ENCODE peak calls at places on chromosomes 6 and 20, in five cellular contexts. S is neural progenitor cell, M is mammary epithelial cell, A is endothelial cell of umbilical vein, R is cardiac muscle cell. J is an unnamed sample. For H3K36me3 and H3K9me3, the result is how much of the 10 kb centered on the place peaks cover.

GRCh38 chr6:29845405-29846006 is 17.9 kb downstream of the HLA-G start:
- DNase-seq in S (no peak), M (peak), A (no peak), R (no peak), J (no peak)

GRCh38 chr6:164200071-164200470 is 785.6 kb downstream of the QKI start:
- DNase-seq in S (no peak), M (no peak), A (no peak), R (no peak), J (no peak)

GRCh38 chr6:23981923-23982322 is 144.1 kb upstream of the NRSN1 start:
- DNase-seq in S (no peak), M (no peak), A (no peak), R (no peak), J (no peak)

GRCh38 chr6:159134701-159135364 is 34.4 kb upstream of the FNDC1 start:
- DNase-seq in S (peak), M (peak), A (peak), R (peak), J (peak)

GRCh38 chr20:62830251-62830650 is 13.4 kb downstream of the COL9A3 start:
- DNase-seq in S (no peak), M (no peak), A (no peak), R (no peak), J (no peak)

GRCh38 chr20:63554361-63555278 is 661 bp downstream of the FNDC11 start:
- DNase-seq in S (peak), M (no peak), A (no peak), R (no peak), J (no peak)

GRCh38 chr6:142756215-142756630 is 188.8 kb downstream of the HIVEP2 start:
- DNase-seq in S (no peak), M (peak), A (peak), R (peak), J (no peak)

GRCh38 chr6:159529820-159530405 is 163.1 kb downstream of the SOD2 start:
- DNase-seq in S (no peak), M (no peak), A (no peak), R (no peak), J (no peak)

GRCh38 chr6:158605266-158605878 is 39.2 kb downstream of the DYNLT1 start:
- DNase-seq in S (peak), M (peak), A (peak), R (peak), J (peak)

GRCh38 chr6:134414793-134415192 is 96.9 kb upstream of the SGK1 start:
- DNase-seq in S (no peak), M (no peak), A (no peak), R (no peak), J (no peak)

GRCh38 chr20:14481863-14482262 is 144.5 kb upstream of the FLRT3 start:
- DNase-seq in S (no peak), M (peak), A (peak), R (no peak), J (no peak)

GRCh38 chr6:130070747-130071146 is 52.4 kb downstream of the L3MBTL3 start:
- DNase-seq in S (peak), M (no peak), A (no peak), R (no peak), J (no peak)

GRCh38 chr6:25156123-25156522 is 123.1 kb upstream of the CARMIL1 start:
- DNase-seq in S (no peak), M (no peak), A (no peak), R (no peak), J (no peak)

GRCh38 chr20:20931024-20931423 is 175.1 kb downstream of the LINC00237 start:
- DNase-seq in S (no peak), M (no peak), A (no peak), R (no peak), J (no peak)

GRCh38 chr6:143164565-143165105 is 103.9 kb downstream of the AIG1 start:
- DNase-seq in S (no peak), M (no peak), A (peak), R (no peak), J (no peak)

GRCh38 chr20:36717657-36718056 is 28.2 kb downstream of the NDRG3 start:
- DNase-seq in S (peak), M (no peak), A (peak), R (peak), J (no peak)

GRCh38 chr6:33725891-33726673 is 14.6 kb upstream of the UQCC2 start:
- DNase-seq in S (no peak), M (no peak), A (no peak), R (no peak), J (no peak)

GRCh38 chr6:149060985-149061760 is 256.3 kb upstream of the TAB2 start:
- DNase-seq in S (no peak), M (no peak), A (peak), R (no peak), J (no peak)

GRCh38 chr20:44730441-44730840 is 15.2 kb upstream of the KCNK15 start:
- DNase-seq in S (no peak), M (peak), A (peak), R (no peak), J (no peak)

GRCh38 chr20:825710-826421 is 7.6 kb upstream of the FAM110A start:
- DNase-seq in S (no peak), M (no peak), A (no peak), R (no peak), J (no peak)

GRCh38 chr6:46610862-46611553 is 41.6 kb downstream of the CYP39A1 start:
- DNase-seq in S (no peak), M (no peak), A (no peak), R (no peak), J (no peak)

GRCh38 chr6:134389129-134389528 is 71.2 kb upstream of the SGK1 start:
- DNase-seq in S (no peak), M (no peak), A (no peak), R (no peak), J (no peak)

GRCh38 chr20:33702861-33703260 is 16.7 kb upstream of the E2F1 start:
- DNase-seq in S (no peak), M (no peak), A (no peak), R (no peak), J (no peak)

GRCh38 chr6:9576521-9576920 is 838.4 kb downstream of the TFAP2A start:
- DNase-seq in S (no peak), M (no peak), A (no peak), R (no peak), J (no peak)

GRCh38 chr6:106799008-106799952 is 169.9 kb downstream of the QRSL1 start:
- DNase-seq in S (peak), M (peak), A (no peak), R (peak), J (no peak)

DNA sequence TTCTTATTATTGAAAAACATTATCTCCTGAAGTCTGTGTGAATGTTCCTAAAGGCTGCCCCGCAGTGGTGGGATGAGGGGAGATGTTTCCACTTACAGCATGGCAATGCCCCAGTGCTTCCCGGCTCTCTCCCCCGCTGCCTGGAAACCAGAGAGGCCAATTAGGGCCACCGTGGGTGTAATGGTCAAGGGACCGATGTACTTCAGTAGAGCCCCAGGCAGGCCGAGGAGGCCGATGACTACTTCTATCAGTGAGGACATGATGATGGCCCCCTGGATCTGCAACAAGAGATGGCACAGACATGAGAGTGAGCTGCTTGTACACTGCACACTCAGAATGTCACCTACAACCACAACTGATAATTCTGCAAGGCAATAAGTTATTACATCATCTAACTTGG is 117.8 kb downstream of the SLC23A2 start:
- DNase-seq in S (no peak), M (no peak), A (no peak), R (no peak), J (no peak)
- H3K36me3 ChIP-seq in S (under half), M (under half), A (under half), R (under half), J (under half)

DNA sequence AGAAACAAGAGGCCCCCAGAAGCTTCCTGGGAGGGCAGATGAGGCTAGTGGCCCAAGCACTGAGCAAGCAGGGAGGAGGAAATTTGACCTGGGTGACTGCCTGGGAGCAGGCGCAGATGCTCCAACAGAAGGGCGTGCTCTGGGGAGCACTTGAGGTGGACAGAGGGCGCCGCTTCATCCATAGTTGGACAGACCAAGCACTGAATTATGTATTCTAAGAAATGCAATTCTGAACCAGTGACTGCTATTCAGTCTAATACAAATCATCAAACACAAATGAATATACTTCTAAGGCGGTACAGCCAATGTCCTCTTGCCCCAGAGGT is 28.7 kb upstream of the IRF4 start:
- DNase-seq in S (no peak), M (no peak), A (no peak), R (no peak), J (no peak)
- H3K9me3 ChIP-seq in S (under half), M (under half), A (under half), R (under half), J (under half)

DNA sequence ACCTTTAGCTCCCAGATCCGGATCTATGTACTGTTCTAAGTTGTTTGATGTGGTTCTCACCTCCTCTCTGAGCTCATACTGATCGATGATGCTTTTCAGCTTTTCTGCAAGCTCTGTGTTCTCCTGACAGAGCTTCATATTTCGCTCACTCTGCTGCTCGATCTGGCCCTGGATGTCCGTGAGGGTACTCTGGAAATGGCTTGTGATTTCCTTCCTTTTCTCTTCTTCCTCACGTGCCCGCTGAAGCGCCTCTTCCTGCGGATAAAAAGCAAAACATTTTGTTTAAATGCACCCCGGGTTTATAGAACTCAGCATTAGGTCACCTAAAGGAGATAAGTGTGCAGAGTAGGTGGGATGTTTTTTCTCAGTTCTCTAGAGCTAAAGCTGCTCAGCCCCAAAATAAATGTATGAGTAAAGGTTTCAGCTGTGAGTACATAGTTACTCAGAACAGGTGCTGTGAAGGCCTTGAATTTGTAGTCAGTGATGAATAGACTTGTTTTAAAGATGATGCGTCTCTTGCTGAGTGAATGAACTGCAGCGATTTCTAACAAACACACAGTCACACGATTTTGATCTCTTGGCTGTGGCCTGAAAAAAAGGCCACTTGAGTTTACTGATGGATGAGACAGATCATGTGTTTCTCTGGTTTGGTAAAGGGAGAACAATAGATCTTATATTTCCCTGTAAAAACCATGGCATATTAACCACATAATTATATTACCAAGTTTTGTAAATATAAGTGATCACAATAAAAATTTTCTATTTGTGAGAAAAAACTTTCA is 29.1 kb downstream of the TXLNB start:
- DNase-seq in S (no peak), M (peak), A (no peak), R (no peak), J (no peak)
- H3K4me3 ChIP-seq in S (no peak), M (no peak), A (no peak), R (no peak), J (no peak)

GRCh38 chr20:46063151-46063550 is 26.6 kb downstream of the NCOA5 start:
- DNase-seq in S (no peak), M (no peak), A (no peak), R (no peak), J (no peak)
- H3K36me3 ChIP-seq in S (under half), M (under half), A (under half), R (half or more), J (half or more)

GRCh38 chr6:293185-294174 is 1.2 kb downstream of the DUSP22 start:
- DNase-seq in S (peak), M (peak), A (no peak), R (peak), J (no peak)
- H3K9me3 ChIP-seq in S (under half), M (under half), A (under half), R (under half), J (under half)

DNA sequence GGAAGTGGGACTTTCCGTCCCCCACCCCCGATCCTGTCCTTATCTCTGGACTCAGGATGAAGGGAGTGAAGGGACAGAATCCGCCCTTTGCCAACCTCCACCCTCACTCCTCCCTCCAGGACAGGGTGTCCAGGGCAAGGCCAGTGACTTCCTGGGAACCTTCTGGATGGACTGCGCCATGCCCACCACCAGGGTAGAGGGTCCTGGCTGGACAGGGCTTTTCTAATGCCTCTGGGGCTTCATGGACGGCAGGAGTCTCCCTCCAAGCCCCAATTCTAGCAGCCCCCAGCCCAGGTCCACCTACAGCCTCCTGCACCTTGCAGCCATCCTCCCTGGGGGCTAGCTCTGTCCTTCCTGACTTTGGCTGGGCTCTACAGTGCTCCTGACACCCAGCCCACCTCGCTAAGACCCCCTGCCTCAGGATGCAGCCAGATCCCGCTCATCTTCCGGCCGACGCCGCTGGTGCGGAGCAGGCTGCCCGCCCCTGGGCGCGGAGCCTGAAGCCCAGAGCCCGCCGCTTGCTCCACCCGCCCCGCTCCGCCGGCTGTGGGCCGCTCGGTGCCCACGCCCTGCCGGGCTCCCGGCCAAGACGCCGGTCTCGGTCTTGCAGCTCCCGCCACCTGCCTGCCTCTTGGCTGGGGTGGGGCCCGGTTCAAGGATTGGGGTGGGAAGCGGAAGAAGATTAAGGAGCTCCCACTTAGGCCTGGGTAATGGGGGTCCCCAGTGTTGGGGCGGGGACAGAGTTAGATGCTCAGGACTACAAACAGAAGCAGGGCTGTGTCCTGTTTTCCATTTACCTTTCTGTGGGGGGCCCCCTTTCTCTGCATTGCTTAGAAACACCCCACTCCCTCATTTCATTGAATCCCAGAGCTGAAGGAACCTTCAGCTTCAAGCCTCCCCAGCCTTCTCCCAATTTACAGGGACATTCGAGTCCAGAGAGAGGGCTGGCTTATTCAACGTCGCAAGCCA is 72.8 kb downstream of the MDGA1 start:
- DNase-seq in S (no peak), M (peak), A (peak), R (no peak), J (no peak)
- H3K4me3 ChIP-seq in S (no peak), M (no peak), A (no peak), R (no peak), J (no peak)

DNA sequence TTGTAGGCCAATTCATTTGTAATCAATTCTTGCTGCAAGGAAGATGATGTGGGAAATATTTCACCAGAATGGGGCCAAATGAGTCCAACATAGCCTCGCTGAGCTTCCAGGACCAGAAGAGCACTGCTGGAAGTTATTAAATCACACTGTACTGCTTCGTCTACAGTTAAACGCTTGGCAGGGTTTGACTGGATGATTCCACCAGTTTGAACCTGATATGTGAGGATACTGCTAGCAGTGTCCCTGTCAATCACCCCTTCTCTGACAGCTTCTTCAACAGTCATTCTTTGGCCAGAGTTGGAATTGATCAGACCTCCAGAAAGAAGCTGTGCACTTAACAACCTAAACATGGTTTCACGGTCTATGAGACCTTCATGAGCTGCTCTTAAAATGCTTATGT is 34.4 kb downstream of the DST start:
- DNase-seq in S (no peak), M (no peak), A (no peak), R (no peak), J (no peak)
- H3K36me3 ChIP-seq in S (half or more), M (under half), A (under half), R (under half), J (under half)